ENCODE peak calls at places on chromosomes 6 and 20, in six cellular contexts. One of them, this sample, is unnamed.
A peak's percentile ranks its signal among the peaks of the same experiment; 100 is the strongest.

GRCh38 chr6:130945401-130945919 is 117.6 kb downstream of the EPB41L2 start:
- DNase-seq in choroid plexus epithelial cell: peak; percentile 64
- DNase-seq in mucosa of descending colon: no peak
- DNase-seq in WTC11: no peak
- DNase-seq in AG09319: no peak
- DNase-seq in tibial nerve: no peak
- DNase-seq in this sample: no peak

GRCh38 chr6:128964771-128965170 is 81.8 kb downstream of the LAMA2 start:
- DNase-seq in mucosa of descending colon: no peak
- DNase-seq in WTC11: no peak
- DNase-seq in choroid plexus epithelial cell: no peak
- DNase-seq in AG09319: no peak
- DNase-seq in tibial nerve: no peak
- DNase-seq in this sample: no peak

GRCh38 chr20:51611625-51611890 is 69.0 kb upstream of the NFATC2 start:
- DNase-seq in WTC11: no peak
- DNase-seq in choroid plexus epithelial cell: no peak
- DNase-seq in AG09319: no peak
- DNase-seq in tibial nerve: no peak
- DNase-seq in mucosa of descending colon: no peak
- DNase-seq in this sample: no peak

GRCh38 chr20:11165789-11166188 is 492.0 kb upstream of the JAG1 start:
- DNase-seq in AG09319: no peak
- DNase-seq in choroid plexus epithelial cell: no peak
- DNase-seq in tibial nerve: no peak
- DNase-seq in WTC11: no peak
- DNase-seq in mucosa of descending colon: no peak
- DNase-seq in this sample: no peak

GRCh38 chr6:4788482-4788881 is 12.3 kb downstream of the CDYL start:
- DNase-seq in tibial nerve: no peak
- DNase-seq in mucosa of descending colon: no peak
- DNase-seq in choroid plexus epithelial cell: no peak
- DNase-seq in WTC11: no peak
- DNase-seq in AG09319: no peak
- DNase-seq in this sample: no peak

GRCh38 chr6:122789862-122790739 is 1.0 kb downstream of the SMPDL3A start:
- DNase-seq in mucosa of descending colon: peak; percentile 54
- DNase-seq in tibial nerve: peak; percentile 45
- DNase-seq in AG09319: no peak
- DNase-seq in choroid plexus epithelial cell: peak; percentile 61
- DNase-seq in WTC11: peak; percentile 42
- DNase-seq in this sample: no peak

GRCh38 chr20:9021216-9021615 is 47.7 kb upstream of the PLCB4 start:
- DNase-seq in WTC11: no peak
- DNase-seq in mucosa of descending colon: no peak
- DNase-seq in tibial nerve: no peak
- DNase-seq in AG09319: no peak
- DNase-seq in choroid plexus epithelial cell: no peak
- DNase-seq in this sample: no peak

GRCh38 chr6:139888691-139889122 is 514.3 kb upstream of the CITED2 start:
- DNase-seq in AG09319: no peak
- DNase-seq in WTC11: peak; percentile 18
- DNase-seq in mucosa of descending colon: no peak
- DNase-seq in choroid plexus epithelial cell: peak; percentile 61
- DNase-seq in tibial nerve: no peak
- DNase-seq in this sample: no peak

GRCh38 chr20:23163562-23163961 is 77.4 kb upstream of the CD93 start:
- DNase-seq in AG09319: no peak
- DNase-seq in WTC11: no peak
- DNase-seq in choroid plexus epithelial cell: no peak
- DNase-seq in mucosa of descending colon: no peak
- DNase-seq in tibial nerve: peak; percentile 3
- DNase-seq in this sample: no peak

GRCh38 chr6:130740308-130740707 is 86.9 kb upstream of the SMLR1 start:
- DNase-seq in mucosa of descending colon: no peak
- DNase-seq in WTC11: no peak
- DNase-seq in AG09319: no peak
- DNase-seq in tibial nerve: no peak
- DNase-seq in choroid plexus epithelial cell: no peak
- DNase-seq in this sample: no peak

GRCh38 chr20:1357921-1358671 is 29.2 kb upstream of the SDCBP2 start:
- DNase-seq in choroid plexus epithelial cell: peak; percentile 76
- DNase-seq in mucosa of descending colon: no peak
- DNase-seq in tibial nerve: no peak
- DNase-seq in WTC11: no peak
- DNase-seq in AG09319: no peak
- DNase-seq in this sample: no peak

GRCh38 chr6:71250050-71250689 is 38.4 kb upstream of the OGFRL1 start:
- DNase-seq in WTC11: no peak
- DNase-seq in choroid plexus epithelial cell: peak; percentile 92
- DNase-seq in tibial nerve: peak; percentile 25
- DNase-seq in mucosa of descending colon: no peak
- DNase-seq in AG09319: peak; percentile 29
- DNase-seq in this sample: peak; percentile 66

GRCh38 chr20:58389324-58389967 is 417 bp downstream of the VAPB start:
- DNase-seq in tibial nerve: peak; percentile 8
- DNase-seq in AG09319: no peak
- DNase-seq in mucosa of descending colon: peak; percentile 29
- DNase-seq in choroid plexus epithelial cell: peak; percentile 31
- DNase-seq in WTC11: peak; percentile 50
- DNase-seq in this sample: no peak

GRCh38 chr20:3277686-3278465 is 38.9 kb upstream of the SLC4A11 start:
- DNase-seq in AG09319: no peak
- DNase-seq in mucosa of descending colon: no peak
- DNase-seq in tibial nerve: no peak
- DNase-seq in WTC11: no peak
- DNase-seq in choroid plexus epithelial cell: peak; percentile 19
- DNase-seq in this sample: no peak

GRCh38 chr6:168313371-168314028 is 6.1 kb downstream of the DACT2 start:
- DNase-seq in WTC11: peak; percentile 39
- DNase-seq in tibial nerve: no peak
- DNase-seq in mucosa of descending colon: peak; percentile 60
- DNase-seq in AG09319: no peak
- DNase-seq in choroid plexus epithelial cell: no peak
- DNase-seq in this sample: no peak

GRCh38 chr20:2400290-2400689 is 19.6 kb downstream of the TGM6 start:
- DNase-seq in WTC11: no peak
- DNase-seq in AG09319: no peak
- DNase-seq in tibial nerve: no peak
- DNase-seq in choroid plexus epithelial cell: no peak
- DNase-seq in mucosa of descending colon: no peak
- DNase-seq in this sample: no peak

GRCh38 chr6:26103770-26104456 is 16.7 kb downstream of the HFE start:
- DNase-seq in choroid plexus epithelial cell: peak; percentile 97
- DNase-seq in mucosa of descending colon: peak; percentile 88
- DNase-seq in AG09319: peak; percentile 91
- DNase-seq in WTC11: peak; percentile 73
- DNase-seq in tibial nerve: peak; percentile 93
- DNase-seq in this sample: peak; percentile 87
- TF ChIP-seq CTCF in choroid plexus epithelial cell: peak; percentile 59
- TF ChIP-seq CTCF in mucosa of descending colon: peak; percentile 16
- TF ChIP-seq CTCF in AG09319: peak; percentile 45
- TF ChIP-seq CTCF in WTC11: no peak
- TF ChIP-seq CTCF in tibial nerve: peak; percentile 31
- TF ChIP-seq CTCF in this sample: peak; percentile 50

GRCh38 chr20:33731693-33732165 is at the start of gene ZNF341:
- DNase-seq in choroid plexus epithelial cell: no peak
- DNase-seq in tibial nerve: peak; percentile 56
- DNase-seq in WTC11: peak; percentile 90
- DNase-seq in mucosa of descending colon: peak; percentile 89
- DNase-seq in AG09319: peak; percentile 67
- DNase-seq in this sample: no peak

GRCh38 chr20:33733654-33734576 is 2.1 kb downstream of the ZNF341 start:
- DNase-seq in WTC11: peak; percentile 19
- DNase-seq in tibial nerve: peak; percentile 34
- DNase-seq in choroid plexus epithelial cell: peak; percentile 91
- DNase-seq in mucosa of descending colon: peak; percentile 75
- DNase-seq in AG09319: peak; percentile 44
- DNase-seq in this sample: no peak

GRCh38 chr20:33730946-33731692 is 677 bp upstream of the ZNF341 start:
- DNase-seq in AG09319: no peak
- DNase-seq in choroid plexus epithelial cell: no peak
- DNase-seq in mucosa of descending colon: peak; percentile 16
- DNase-seq in tibial nerve: no peak
- DNase-seq in WTC11: no peak
- DNase-seq in this sample: no peak

GRCh38 chr20:33729101-33729500 is 2.7 kb upstream of the ZNF341 start:
- DNase-seq in WTC11: no peak
- DNase-seq in AG09319: no peak
- DNase-seq in tibial nerve: no peak
- DNase-seq in mucosa of descending colon: no peak
- DNase-seq in choroid plexus epithelial cell: no peak
- DNase-seq in this sample: no peak

GRCh38 chr20:33732166-33732970 is 572 bp downstream of the ZNF341 start:
- DNase-seq in tibial nerve: peak; percentile 67
- DNase-seq in mucosa of descending colon: peak; percentile 92
- DNase-seq in WTC11: peak; percentile 84
- DNase-seq in AG09319: no peak
- DNase-seq in choroid plexus epithelial cell: peak; percentile 88
- DNase-seq in this sample: no peak
- TF ChIP-seq CTCF in tibial nerve: no peak
- TF ChIP-seq CTCF in mucosa of descending colon: no peak
- TF ChIP-seq CTCF in WTC11: no peak
- TF ChIP-seq CTCF in AG09319: no peak
- TF ChIP-seq CTCF in choroid plexus epithelial cell: no peak
- TF ChIP-seq CTCF in this sample: no peak

GRCh38 chr6:25136879-25137278 is 142.3 kb upstream of the CARMIL1 start:
- DNase-seq in AG09319: no peak
- DNase-seq in tibial nerve: peak; percentile 23
- DNase-seq in mucosa of descending colon: no peak
- DNase-seq in choroid plexus epithelial cell: peak; percentile 36
- DNase-seq in WTC11: no peak
- DNase-seq in this sample: no peak

GRCh38 chr6:25137497-25137896 is 141.7 kb upstream of the CARMIL1 start:
- DNase-seq in tibial nerve: no peak
- DNase-seq in choroid plexus epithelial cell: peak; percentile 6
- DNase-seq in mucosa of descending colon: no peak
- DNase-seq in AG09319: no peak
- DNase-seq in WTC11: no peak
- DNase-seq in this sample: no peak

GRCh38 chr6:25138697-25139051 is 140.5 kb upstream of the CARMIL1 start:
- DNase-seq in mucosa of descending colon: no peak
- DNase-seq in tibial nerve: no peak
- DNase-seq in WTC11: no peak
- DNase-seq in AG09319: peak; percentile 49
- DNase-seq in choroid plexus epithelial cell: peak; percentile 45
- DNase-seq in this sample: no peak

GRCh38 chr6:25142506-25142905 is 136.7 kb upstream of the CARMIL1 start:
- DNase-seq in WTC11: no peak
- DNase-seq in tibial nerve: no peak
- DNase-seq in AG09319: no peak
- DNase-seq in choroid plexus epithelial cell: no peak
- DNase-seq in mucosa of descending colon: no peak
- DNase-seq in this sample: no peak

GRCh38 chr6:25138024-25138696 is 141.0 kb upstream of the CARMIL1 start:
- DNase-seq in AG09319: peak; percentile 51
- DNase-seq in mucosa of descending colon: peak; percentile 65
- DNase-seq in tibial nerve: peak; percentile 69
- DNase-seq in WTC11: no peak
- DNase-seq in choroid plexus epithelial cell: peak; percentile 82
- DNase-seq in this sample: no peak
- TF ChIP-seq CTCF in AG09319: peak; percentile 45
- TF ChIP-seq CTCF in mucosa of descending colon: no peak
- TF ChIP-seq CTCF in tibial nerve: no peak
- TF ChIP-seq CTCF in WTC11: no peak
- TF ChIP-seq CTCF in choroid plexus epithelial cell: peak; percentile 48
- TF ChIP-seq CTCF in this sample: peak; percentile 46

GRCh38 chr6:12844284-12845223 is 128.0 kb downstream of the PHACTR1 start:
- DNase-seq in mucosa of descending colon: no peak
- DNase-seq in choroid plexus epithelial cell: peak; percentile 50
- DNase-seq in WTC11: no peak
- DNase-seq in AG09319: no peak
- DNase-seq in tibial nerve: no peak
- DNase-seq in this sample: no peak
- TF ChIP-seq CTCF in mucosa of descending colon: no peak
- TF ChIP-seq CTCF in choroid plexus epithelial cell: peak; percentile 71
- TF ChIP-seq CTCF in WTC11: peak; percentile 42
- TF ChIP-seq CTCF in AG09319: peak; percentile 61
- TF ChIP-seq CTCF in tibial nerve: no peak
- TF ChIP-seq CTCF in this sample: peak; percentile 65

GRCh38 chr6:137818440-137818839 is 48.6 kb upstream of the TNFAIP3 start:
- DNase-seq in choroid plexus epithelial cell: no peak
- DNase-seq in tibial nerve: no peak
- DNase-seq in AG09319: no peak
- DNase-seq in WTC11: no peak
- DNase-seq in mucosa of descending colon: no peak
- DNase-seq in this sample: no peak

GRCh38 chr6:137816133-137816579 is 50.9 kb upstream of the TNFAIP3 start:
- DNase-seq in AG09319: no peak
- DNase-seq in WTC11: no peak
- DNase-seq in mucosa of descending colon: no peak
- DNase-seq in tibial nerve: no peak
- DNase-seq in choroid plexus epithelial cell: peak; percentile 42
- DNase-seq in this sample: no peak

GRCh38 chr6:137816688-137817087 is 50.4 kb upstream of the TNFAIP3 start:
- DNase-seq in mucosa of descending colon: no peak
- DNase-seq in AG09319: no peak
- DNase-seq in choroid plexus epithelial cell: no peak
- DNase-seq in WTC11: no peak
- DNase-seq in tibial nerve: no peak
- DNase-seq in this sample: no peak

GRCh38 chr6:137819740-137820139 is 47.3 kb upstream of the TNFAIP3 start:
- DNase-seq in tibial nerve: no peak
- DNase-seq in WTC11: no peak
- DNase-seq in mucosa of descending colon: no peak
- DNase-seq in AG09319: no peak
- DNase-seq in choroid plexus epithelial cell: no peak
- DNase-seq in this sample: no peak

GRCh38 chr6:137817219-137817618 is 49.8 kb upstream of the TNFAIP3 start:
- DNase-seq in WTC11: no peak
- DNase-seq in choroid plexus epithelial cell: no peak
- DNase-seq in AG09319: no peak
- DNase-seq in tibial nerve: no peak
- DNase-seq in mucosa of descending colon: no peak
- DNase-seq in this sample: no peak
- TF ChIP-seq CTCF in WTC11: no peak
- TF ChIP-seq CTCF in choroid plexus epithelial cell: no peak
- TF ChIP-seq CTCF in AG09319: no peak
- TF ChIP-seq CTCF in tibial nerve: no peak
- TF ChIP-seq CTCF in mucosa of descending colon: no peak
- TF ChIP-seq CTCF in this sample: no peak

GRCh38 chr20:34083137-34083536 is 28.9 kb downstream of the EIF2S2 start:
- DNase-seq in AG09319: peak; percentile 87
- DNase-seq in choroid plexus epithelial cell: peak; percentile 95
- DNase-seq in mucosa of descending colon: peak; percentile 26
- DNase-seq in WTC11: no peak
- DNase-seq in tibial nerve: peak; percentile 67
- DNase-seq in this sample: peak; percentile 84
- TF ChIP-seq CTCF in AG09319: peak; percentile 38
- TF ChIP-seq CTCF in choroid plexus epithelial cell: peak; percentile 23
- TF ChIP-seq CTCF in mucosa of descending colon: no peak
- TF ChIP-seq CTCF in WTC11: no peak
- TF ChIP-seq CTCF in tibial nerve: no peak
- TF ChIP-seq CTCF in this sample: peak; percentile 23

GRCh38 chr6:52522151-52522626 is 54.7 kb downstream of the TRAM2 start:
- DNase-seq in WTC11: no peak
- DNase-seq in tibial nerve: peak; percentile 61
- DNase-seq in choroid plexus epithelial cell: peak; percentile 88
- DNase-seq in AG09319: no peak
- DNase-seq in mucosa of descending colon: no peak
- DNase-seq in this sample: no peak
- TF ChIP-seq CTCF in WTC11: no peak
- TF ChIP-seq CTCF in tibial nerve: no peak
- TF ChIP-seq CTCF in choroid plexus epithelial cell: no peak
- TF ChIP-seq CTCF in AG09319: peak; percentile 3
- TF ChIP-seq CTCF in mucosa of descending colon: no peak
- TF ChIP-seq CTCF in this sample: peak; percentile 16

This sample was measured in AG09309.